ENCODE peak calls at places on chromosomes 3 and 15, in five cellular contexts. T is body of pancreas, C is A549, R is uterus, H is ovary. Z is an unnamed sample.
A peak's percentile ranks its signal among the peaks of the same experiment; 100 is the strongest.

GRCh38 chr15:22845289-22845900 is 6.9 kb downstream of the NIPA2 start:
- DNase-seq in T (no peak), C (no peak), R (no peak), H (no peak), Z (no peak)

GRCh38 chr15:69663982-69664381 is 211.4 kb downstream of the RPLP1 start:
- DNase-seq in T (no peak), C (no peak), R (no peak), H (no peak), Z (no peak)

GRCh38 chr3:119625451-119626153 is 27.9 kb downstream of the PLA1A start:
- DNase-seq in T (no peak), C (no peak), R (no peak), H (no peak), Z (no peak)

GRCh38 chr3:194738254-194739093 is 52.8 kb downstream of the FAM43A start:
- DNase-seq in T (peak; percentile 39), C (no peak), R (no peak), H (no peak), Z (peak; percentile 75)

GRCh38 chr15:78415284-78415683 is 22.7 kb upstream of the IREB2 start:
- DNase-seq in T (no peak), C (peak; percentile 54), R (no peak), H (no peak), Z (no peak)

GRCh38 chr3:44555753-44556152 is 760 bp downstream of the ZKSCAN7 start:
- DNase-seq in T (no peak), C (no peak), R (no peak), H (no peak), Z (no peak)

GRCh38 chr3:27353221-27353620 is 16.0 kb downstream of the NEK10 start:
- DNase-seq in T (no peak), C (no peak), R (no peak), H (no peak), Z (no peak)

GRCh38 chr15:40285151-40285898 is 2.5 kb upstream of the ANKRD63 start:
- DNase-seq in T (no peak), C (no peak), R (no peak), H (no peak), Z (no peak)

GRCh38 chr3:122912772-122913538 is 114.6 kb downstream of the SEMA5B start:
- DNase-seq in T (no peak), C (no peak), R (no peak), H (no peak), Z (no peak)

GRCh38 chr3:112464264-112464663 is 35.0 kb downstream of the BTLA start:
- DNase-seq in T (no peak), C (no peak), R (no peak), H (no peak), Z (no peak)

GRCh38 chr15:29872716-29873115 is 50.4 kb upstream of the TJP1 start:
- DNase-seq in T (peak; percentile 27), C (no peak), R (no peak), H (no peak), Z (no peak)

DNA sequence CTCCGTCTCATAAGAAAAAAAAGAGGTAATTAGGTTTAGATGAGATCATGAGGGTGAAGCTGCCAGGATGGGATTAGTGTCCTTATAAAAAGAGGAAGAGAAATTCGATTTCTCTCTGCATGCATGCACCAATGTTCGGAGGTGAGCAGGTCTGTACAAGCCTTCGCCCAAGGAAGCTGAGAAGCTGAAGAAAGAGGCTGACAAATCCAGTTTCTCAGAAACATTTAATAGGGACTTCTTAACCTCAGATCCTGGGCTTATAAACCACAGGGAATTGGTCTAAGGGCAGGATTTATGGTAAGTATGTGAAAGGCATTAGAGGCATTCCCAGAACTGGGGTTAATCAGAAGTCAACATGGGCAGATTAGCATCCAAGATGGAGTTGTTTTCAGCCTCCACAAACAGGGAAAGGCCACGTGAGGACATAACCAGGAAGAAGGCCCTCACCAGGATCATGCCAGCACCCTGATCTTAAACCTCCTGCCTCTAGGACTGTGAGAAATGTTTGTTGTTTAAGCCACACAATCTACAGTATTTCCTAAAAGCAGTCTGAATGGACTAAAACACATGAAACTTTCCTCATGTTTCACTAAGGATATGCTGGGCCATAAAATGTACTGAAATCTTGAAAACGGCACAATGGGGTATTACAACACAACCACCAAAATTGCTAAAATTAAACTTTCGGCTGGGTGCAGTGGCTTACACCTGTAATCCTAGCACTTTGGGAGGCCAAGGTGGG is 11.3 kb downstream of the SHISA5 start:
- DNase-seq in T (no peak), C (no peak), R (no peak), H (no peak), Z (no peak)
- TF ChIP-seq POLR2A in T (no peak), C (no peak), R (no peak), H (no peak), Z (no peak)

GRCh38 chr15:85330941-85331588 is 49.3 kb upstream of the AKAP13 start:
- DNase-seq in T (peak; percentile 86), C (peak; percentile 95), R (peak; percentile 93), H (peak; percentile 64), Z (no peak)
- TF ChIP-seq POLR2A in T (no peak), C (no peak), R (peak; percentile 22), H (no peak), Z (no peak)

DNA sequence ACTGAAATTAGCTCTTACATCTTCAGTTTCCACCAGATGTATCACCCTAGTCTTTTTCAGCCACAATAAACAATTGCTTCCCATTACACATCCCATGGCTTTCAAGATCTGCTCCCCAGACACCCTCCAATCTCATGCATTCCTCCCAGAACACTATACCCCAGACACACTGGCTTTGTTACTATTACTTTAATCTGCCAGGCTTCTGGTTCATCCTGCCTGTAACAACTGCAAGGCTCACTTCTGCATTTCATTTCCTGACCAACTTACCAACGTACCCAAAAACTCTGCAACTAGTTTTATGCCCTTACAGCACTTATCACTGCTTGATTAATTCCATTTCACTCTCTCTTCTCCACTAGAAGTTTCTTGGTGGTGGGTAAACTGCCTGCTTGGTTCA is 2.9 kb downstream of the RPL22L1 start:
- DNase-seq in T (no peak), C (no peak), R (no peak), H (no peak), Z (no peak)
- TF ChIP-seq POLR2A in T (no peak), C (no peak), R (no peak), H (no peak), Z (no peak)

DNA sequence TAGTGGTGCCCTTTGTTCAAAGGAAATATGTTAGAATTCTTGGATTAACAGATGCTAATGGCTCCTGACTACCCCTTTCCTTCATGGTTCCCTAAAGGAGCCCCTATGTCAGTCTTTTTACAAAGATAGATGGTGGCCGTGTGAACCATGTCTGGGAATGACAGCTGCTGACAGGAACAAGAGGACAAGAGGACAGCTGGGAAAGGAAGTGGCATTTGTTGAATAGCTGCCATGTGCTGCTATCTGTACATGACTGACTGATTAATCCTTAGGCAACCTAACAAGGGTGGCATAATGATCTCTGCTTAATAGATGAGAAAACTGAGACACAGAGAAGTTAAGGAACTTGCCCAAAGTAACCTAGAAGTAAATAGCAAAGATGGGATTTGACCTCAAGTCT is 321.7 kb downstream of the ZNF621 start:
- DNase-seq in T (no peak), C (no peak), R (no peak), H (no peak), Z (no peak)
- TF ChIP-seq POLR2A in T (no peak), C (no peak), R (no peak), H (no peak), Z (no peak)

GRCh38 chr3:157136647-157137387 is 23.1 kb downstream of the CCNL1 start:
- DNase-seq in T (peak; percentile 71), C (no peak), R (no peak), H (no peak), Z (no peak)
- TF ChIP-seq POLR2A in T (no peak), C (no peak), R (no peak), H (no peak), Z (no peak)

GRCh38 chr15:76173317-76173834 is 113.6 kb downstream of the TMEM266 start:
- DNase-seq in T (no peak), C (no peak), R (no peak), H (no peak), Z (no peak)
- TF ChIP-seq POLR2A in T (no peak), C (no peak), R (no peak), H (no peak), Z (no peak)

GRCh38 chr3:172195393-172195754 is 156.0 kb downstream of the FNDC3B start:
- DNase-seq in T (no peak), C (no peak), R (no peak), H (no peak), Z (no peak)
- TF ChIP-seq POLR2A in T (no peak), C (no peak), R (no peak), H (no peak), Z (no peak)

GRCh38 chr15:74628949-74629348 is 13.3 kb downstream of the CLK3 start:
- DNase-seq in T (no peak), C (no peak), R (no peak), H (no peak), Z (no peak)

GRCh38 chr15:74631935-74632560 is 16.4 kb downstream of the CLK3 start:
- DNase-seq in T (peak; percentile 67), C (peak; percentile 40), R (peak; percentile 47), H (peak; percentile 67), Z (peak; percentile 48)

GRCh38 chr15:74631408-74631807 is 15.8 kb downstream of the CLK3 start:
- DNase-seq in T (no peak), C (no peak), R (no peak), H (no peak), Z (no peak)

GRCh38 chr15:74631087-74631385 is 15.4 kb downstream of the CLK3 start:
- DNase-seq in T (no peak), C (no peak), R (no peak), H (no peak), Z (no peak)

DNA sequence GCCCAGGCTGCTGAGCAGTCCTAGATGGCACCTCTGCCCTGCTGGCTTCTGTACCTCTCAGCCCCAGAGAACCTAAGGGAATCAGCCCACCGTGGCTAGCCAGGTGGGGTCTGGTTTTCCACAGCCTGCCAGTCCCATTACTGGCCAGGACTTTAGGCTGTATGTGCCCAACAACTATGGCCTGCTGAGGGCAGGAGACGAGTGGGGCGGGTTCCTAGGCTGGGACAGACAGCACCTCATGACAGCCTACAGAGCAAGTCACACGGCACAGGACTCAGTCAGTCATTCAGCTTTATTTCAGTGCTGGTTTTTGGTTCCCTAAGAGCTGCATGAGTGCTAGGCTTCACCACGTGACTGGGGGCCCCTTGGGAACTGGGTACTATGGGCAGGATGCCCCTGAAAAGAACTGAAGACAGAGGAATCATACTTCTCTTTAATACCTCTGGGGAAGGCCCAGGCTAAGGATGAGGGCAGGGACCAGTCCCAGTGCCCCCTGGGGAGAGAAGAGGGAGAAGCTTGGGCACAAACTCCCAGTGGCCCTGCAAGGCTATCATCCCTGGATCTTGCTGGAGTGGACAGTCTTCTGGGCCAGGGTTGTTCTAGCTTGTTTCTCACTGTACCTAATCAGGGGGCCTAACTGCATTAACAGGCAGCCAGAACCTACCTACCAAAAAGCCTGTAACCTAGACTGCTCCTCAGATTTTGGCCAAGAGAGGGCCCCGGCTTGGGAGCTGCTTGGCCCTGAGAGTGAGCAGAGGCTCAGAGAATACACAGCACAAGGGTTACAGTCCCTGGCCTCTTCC is 14.8 kb downstream of the CLK3 start:
- DNase-seq in T (no peak), C (no peak), R (no peak), H (no peak), Z (no peak)
- TF ChIP-seq POLR2A in T (no peak), C (no peak), R (no peak), H (no peak), Z (no peak)

Z was measured in H54.